ENCODE peak calls at places on chromosomes 4 and X, in seven cellular contexts. One of them, this sample, is unnamed.

GRCh38 chr4:140693577-140693976 is 62.6 kb downstream of the TBC1D9 start:
- DNase-seq in heart left ventricle: no peak
- DNase-seq in HFFc6: no peak
- DNase-seq in LoVo: no peak
- DNase-seq in A172: no peak
- DNase-seq in HS-5: no peak
- DNase-seq in T1000: no peak
- DNase-seq in this sample: no peak

GRCh38 chr4:134189949-134190348 is 11.6 kb downstream of the PABPC4L start:
- DNase-seq in LoVo: no peak
- DNase-seq in A172: no peak
- DNase-seq in HS-5: no peak
- DNase-seq in T1000: no peak
- DNase-seq in heart left ventricle: no peak
- DNase-seq in HFFc6: no peak
- DNase-seq in this sample: no peak

GRCh38 chr4:3461515-3462291 is 1.4 kb upstream of the DOK7 start:
- DNase-seq in LoVo: peak; percentile 56
- DNase-seq in T1000: no peak
- DNase-seq in heart left ventricle: peak; percentile 79
- DNase-seq in HFFc6: no peak
- DNase-seq in HS-5: no peak
- DNase-seq in A172: peak; percentile 83
- DNase-seq in this sample: no peak

GRCh38 chr4:149987777-149988410 is 90.4 kb upstream of the DCLK2 start:
- DNase-seq in HFFc6: no peak
- DNase-seq in heart left ventricle: no peak
- DNase-seq in T1000: no peak
- DNase-seq in LoVo: no peak
- DNase-seq in HS-5: no peak
- DNase-seq in A172: no peak
- DNase-seq in this sample: no peak

GRCh38 chr4:157221895-157222763 is 1.6 kb downstream of the GRIA2 start:
- DNase-seq in T1000: no peak
- DNase-seq in A172: no peak
- DNase-seq in heart left ventricle: no peak
- DNase-seq in HS-5: no peak
- DNase-seq in LoVo: no peak
- DNase-seq in HFFc6: no peak
- DNase-seq in this sample: no peak

GRCh38 chr4:139762715-139763114 is 97.1 kb downstream of the MGST2 start:
- DNase-seq in heart left ventricle: peak; percentile 59
- DNase-seq in A172: no peak
- DNase-seq in LoVo: no peak
- DNase-seq in T1000: no peak
- DNase-seq in HFFc6: no peak
- DNase-seq in HS-5: no peak
- DNase-seq in this sample: no peak

GRCh38 chr4:1261107-1261928 is 12.4 kb upstream of the CTBP1 start:
- DNase-seq in LoVo: no peak
- DNase-seq in heart left ventricle: no peak
- DNase-seq in HS-5: no peak
- DNase-seq in T1000: no peak
- DNase-seq in HFFc6: no peak
- DNase-seq in A172: no peak
- DNase-seq in this sample: no peak

GRCh38 chrX:104419211-104419610 is 146.8 kb upstream of the IL1RAPL2 start:
- DNase-seq in LoVo: peak; percentile 24
- DNase-seq in A172: no peak
- DNase-seq in heart left ventricle: no peak
- DNase-seq in HFFc6: peak; percentile 0
- DNase-seq in HS-5: no peak
- DNase-seq in T1000: no peak
- DNase-seq in this sample: no peak

GRCh38 chrX:71227370-71228062 is 4.5 kb downstream of the GJB1 start:
- DNase-seq in T1000: no peak
- DNase-seq in LoVo: no peak
- DNase-seq in A172: no peak
- DNase-seq in HFFc6: no peak
- DNase-seq in heart left ventricle: no peak
- DNase-seq in HS-5: no peak
- DNase-seq in this sample: no peak

GRCh38 chr4:136484996-136485395 is 1047.3 kb downstream of the PCDH18 start:
- DNase-seq in HS-5: no peak
- DNase-seq in T1000: no peak
- DNase-seq in heart left ventricle: no peak
- DNase-seq in LoVo: no peak
- DNase-seq in A172: no peak
- DNase-seq in HFFc6: no peak
- DNase-seq in this sample: no peak

GRCh38 chr4:79597266-79597665 is 189.2 kb upstream of the GK2 start:
- DNase-seq in LoVo: no peak
- DNase-seq in HFFc6: no peak
- DNase-seq in HS-5: peak; percentile 26
- DNase-seq in heart left ventricle: no peak
- DNase-seq in A172: peak; percentile 0
- DNase-seq in T1000: peak; percentile 41
- DNase-seq in this sample: no peak

GRCh38 chr4:75512336-75513211 is 1.6 kb downstream of the RCHY1 start:
- DNase-seq in HFFc6: peak; percentile 51
- DNase-seq in LoVo: no peak
- DNase-seq in A172: peak; percentile 42
- DNase-seq in heart left ventricle: no peak
- DNase-seq in T1000: no peak
- DNase-seq in HS-5: peak; percentile 42
- DNase-seq in this sample: no peak

GRCh38 chrX:22314692-22315091 is 42.0 kb downstream of the CBLL2 start:
- DNase-seq in LoVo: no peak
- DNase-seq in heart left ventricle: no peak
- DNase-seq in HFFc6: no peak
- DNase-seq in HS-5: no peak
- DNase-seq in T1000: no peak
- DNase-seq in A172: peak; percentile 84
- DNase-seq in this sample: no peak

GRCh38 chrX:129701624-129702069 is 37.1 kb upstream of the XPNPEP2 start:
- DNase-seq in T1000: no peak
- DNase-seq in HFFc6: no peak
- DNase-seq in HS-5: no peak
- DNase-seq in heart left ventricle: peak; percentile 75
- DNase-seq in A172: no peak
- DNase-seq in LoVo: no peak
- DNase-seq in this sample: no peak

GRCh38 chr4:159758061-159758460 is 655.2 kb downstream of the RAPGEF2 start:
- DNase-seq in A172: no peak
- DNase-seq in HFFc6: no peak
- DNase-seq in HS-5: no peak
- DNase-seq in T1000: no peak
- DNase-seq in LoVo: no peak
- DNase-seq in heart left ventricle: no peak
- DNase-seq in this sample: no peak

GRCh38 chr4:156762851-156763250 is 208.7 kb downstream of the PDGFC start:
- DNase-seq in A172: no peak
- DNase-seq in HFFc6: no peak
- DNase-seq in heart left ventricle: no peak
- DNase-seq in LoVo: no peak
- DNase-seq in HS-5: no peak
- DNase-seq in T1000: no peak
- DNase-seq in this sample: no peak

GRCh38 chr4:152398060-152398459 is 137.8 kb downstream of the FBXW7 start:
- DNase-seq in T1000: no peak
- DNase-seq in HFFc6: peak; percentile 9
- DNase-seq in LoVo: no peak
- DNase-seq in HS-5: no peak
- DNase-seq in A172: no peak
- DNase-seq in heart left ventricle: no peak
- DNase-seq in this sample: no peak

GRCh38 chr4:99921174-99921573 is 25.2 kb downstream of the DNAJB14 start:
- DNase-seq in T1000: no peak
- DNase-seq in LoVo: no peak
- DNase-seq in A172: no peak
- DNase-seq in HFFc6: no peak
- DNase-seq in heart left ventricle: no peak
- DNase-seq in HS-5: no peak
- DNase-seq in this sample: no peak

This sample was measured in stimulated activated CD4-positive, alpha-beta T cell treated with anti-CD3 and anti-CD28 coated beads, Interleukin-2, amount 100 ng/mL, for 4 hours.